ENCODE peak calls at places on chromosomes 5 and 9, in eight cellular contexts. G is adipocyte; N is IMR-90; L is stimulated activated CD4-positive, alpha-beta T cell treated with anti-CD3 and anti-CD28 coated beads, Interleukin-4, amount 100 ng/mL, for 24 hours; I is HTR-8/SVneo; T is brain microvascular endothelial cell; P is Jurkat, Clone E6-1; J is activated naive CD8-positive, alpha-beta T cell treated with anti-CD3 and anti-CD28 coated beads, Interleukin-2, amount 10 ng/mL, durations not matched to agents 7 days and 5 days. M is an unnamed sample.

GRCh38 chr5:2030131-2030530 is 147.4 kb upstream of the IRX4 start:
- DNase-seq in G (no peak), N (no peak), L (no peak), I (no peak), T (no peak), P (no peak), J (no peak), M (no peak)

GRCh38 chr9:15834541-15834940 is 281.7 kb downstream of the CCDC171 start:
- DNase-seq in G (no peak), N (peak), L (no peak), I (no peak), T (peak), P (peak), J (no peak), M (no peak)

GRCh38 chr5:56012281-56012963 is 17.7 kb upstream of the IL6ST start:
- DNase-seq in G (no peak), N (peak), L (peak), I (no peak), T (peak), P (peak), J (peak), M (no peak)

GRCh38 chr9:79857188-79857587 is 285.4 kb downstream of the TLE4 start:
- DNase-seq in G (no peak), N (no peak), L (no peak), I (no peak), T (no peak), P (no peak), J (no peak), M (no peak)

GRCh38 chr5:1215320-1216096 is 9.7 kb upstream of the SLC6A18 start:
- DNase-seq in G (no peak), N (no peak), L (no peak), I (no peak), T (no peak), P (no peak), J (no peak), M (no peak)

GRCh38 chr9:122190597-122191381 is 31.1 kb downstream of the MORN5 start:
- DNase-seq in G (no peak), N (peak), L (no peak), I (no peak), T (no peak), P (peak), J (no peak), M (no peak)

GRCh38 chr5:64497390-64497789 is 8.4 kb upstream of the RGS7BP start:
- DNase-seq in G (peak), N (peak), L (no peak), I (peak), T (peak), P (no peak), J (no peak), M (no peak)

GRCh38 chr9:131799177-131799823 is 59.4 kb upstream of the RAPGEF1 start:
- DNase-seq in G (peak), N (peak), L (peak), I (peak), T (peak), P (peak), J (peak), M (no peak)

GRCh38 chr5:158200624-158201023 is 341.7 kb upstream of the CLINT1 start:
- DNase-seq in G (no peak), N (no peak), L (no peak), I (no peak), T (no peak), P (no peak), J (no peak), M (no peak)

GRCh38 chr5:172666251-172666650 is 25.2 kb downstream of the NEURL1B start:
- DNase-seq in G (no peak), N (peak), L (no peak), I (no peak), T (no peak), P (no peak), J (no peak), M (peak)